ENCODE peak calls at places on chromosomes 11 and 22, in ten cellular contexts. J is cardiac muscle cell; Y is HCT116; P is adrenal gland; L is natural killer cell; C is bronchial epithelial cell; R is dorsolateral prefrontal cortex; S is CD4-positive, alpha-beta T cell; I is uterus; Q is IMR-90. Z is an unnamed sample.

GRCh38 chr11:9118277-9118676 is 26.9 kb upstream of the SCUBE2 start:
- DNase-seq in J (no peak), Y (no peak), P (no peak), L (no peak), C (peak), R (no peak), S (no peak), I (no peak), Q (no peak), Z (no peak)

GRCh38 chr11:64027619-64028397 is 7.9 kb upstream of the FLRT1 start:
- DNase-seq in J (no peak), Y (no peak), P (no peak), L (no peak), C (no peak), R (no peak), S (no peak), I (no peak), Q (no peak), Z (no peak)

GRCh38 chr22:41934284-41935014 is 7.8 kb upstream of the TNFRSF13C start:
- DNase-seq in J (no peak), Y (no peak), P (no peak), L (no peak), C (no peak), R (no peak), S (no peak), I (no peak), Q (no peak), Z (no peak)

GRCh38 chr11:6737872-6738466 is 33.8 kb downstream of the OR2AG2 start:
- DNase-seq in J (peak), Y (peak), P (peak), L (peak), C (peak), R (no peak), S (peak), I (no peak), Q (peak), Z (peak)

GRCh38 chr11:7673724-7674434 is 579 bp upstream of the CYB5R2 start:
- DNase-seq in J (peak), Y (peak), P (no peak), L (no peak), C (peak), R (no peak), S (no peak), I (peak), Q (no peak), Z (peak)

GRCh38 chr22:42683599-42684283 is 34.5 kb upstream of the CYB5R3 start:
- DNase-seq in J (no peak), Y (no peak), P (no peak), L (no peak), C (no peak), R (no peak), S (no peak), I (peak), Q (no peak), Z (no peak)

GRCh38 chr11:396511-396947 is 2.5 kb downstream of the PKP3 start:
- DNase-seq in J (no peak), Y (no peak), P (no peak), L (no peak), C (no peak), R (no peak), S (no peak), I (no peak), Q (no peak), Z (no peak)

GRCh38 chr11:35088676-35089075 is 50.3 kb upstream of the CD44 start:
- DNase-seq in J (no peak), Y (no peak), P (no peak), L (no peak), C (peak), R (no peak), S (no peak), I (no peak), Q (peak), Z (peak)

GRCh38 chr22:49571326-49571725 is 256.3 kb downstream of the BRD1 start:
- DNase-seq in J (no peak), Y (no peak), P (no peak), L (no peak), C (no peak), R (no peak), S (no peak), I (peak), Q (no peak), Z (no peak)

GRCh38 chr11:1572200-1573076 is at the start of gene DUSP8:
- DNase-seq in J (peak), Y (peak), P (peak), L (peak), C (peak), R (peak), S (peak), I (peak), Q (peak), Z (peak)

GRCh38 chr11:24239016-24239720 is 257.7 kb upstream of the LUZP2 start:
- DNase-seq in J (no peak), Y (no peak), P (no peak), L (no peak), C (peak), R (no peak), S (no peak), I (no peak), Q (peak), Z (no peak)

GRCh38 chr11:65034423-65034822 is 6.6 kb upstream of the SAC3D1 start:
- DNase-seq in J (no peak), Y (no peak), P (no peak), L (no peak), C (no peak), R (no peak), S (no peak), I (no peak), Q (no peak), Z (no peak)

GRCh38 chr22:39292561-39293074 is 26.8 kb downstream of the RPL3 start:
- DNase-seq in J (peak), Y (peak), P (peak), L (no peak), C (peak), R (peak), S (no peak), I (peak), Q (peak), Z (peak)

GRCh38 chr11:65298655-65299179 is 15.9 kb upstream of the CDC42EP2 start:
- DNase-seq in J (peak), Y (no peak), P (peak), L (no peak), C (no peak), R (peak), S (no peak), I (peak), Q (peak), Z (no peak)

GRCh38 chr11:106131998-106132397 is 54.5 kb downstream of the AASDHPPT start:
- DNase-seq in J (no peak), Y (no peak), P (no peak), L (no peak), C (no peak), R (no peak), S (no peak), I (no peak), Q (no peak), Z (no peak)

GRCh38 chr22:40462195-40462988 is 92.0 kb downstream of the SGSM3 start:
- DNase-seq in J (no peak), Y (no peak), P (no peak), L (no peak), C (no peak), R (no peak), S (no peak), I (no peak), Q (no peak), Z (no peak)

GRCh38 chr11:47950396-47950795 is 30.0 kb upstream of the PTPRJ start:
- DNase-seq in J (no peak), Y (no peak), P (no peak), L (peak), C (no peak), R (no peak), S (peak), I (no peak), Q (no peak), Z (no peak)

GRCh38 chr11:2584812-2585565 is 114.8 kb downstream of the KCNQ1OT1 start:
- DNase-seq in J (no peak), Y (no peak), P (peak), L (no peak), C (no peak), R (peak), S (no peak), I (no peak), Q (no peak), Z (no peak)

GRCh38 chr22:39859903-39860588 is 33.5 kb downstream of the ENTHD1 start:
- DNase-seq in J (no peak), Y (no peak), P (no peak), L (no peak), C (no peak), R (no peak), S (no peak), I (no peak), Q (no peak), Z (no peak)

GRCh38 chr22:22484023-22484422 is 24.5 kb downstream of the ZNF280B start:
- DNase-seq in J (no peak), Y (no peak), P (no peak), L (no peak), C (no peak), R (no peak), S (no peak), I (no peak), Q (no peak), Z (no peak)

GRCh38 chr11:70846781-70847400 is 405.5 kb downstream of the SHANK2 start:
- DNase-seq in J (no peak), Y (no peak), P (no peak), L (no peak), C (no peak), R (no peak), S (no peak), I (no peak), Q (no peak), Z (no peak)

GRCh38 chr11:44464741-44465140 is 100.7 kb upstream of the CD82 start:
- DNase-seq in J (no peak), Y (peak), P (no peak), L (no peak), C (peak), R (no peak), S (no peak), I (no peak), Q (no peak), Z (no peak)

GRCh38 chr11:1669546-1670218 is 27.3 kb upstream of the KRTAP5-6 start:
- DNase-seq in J (no peak), Y (no peak), P (peak), L (no peak), C (no peak), R (peak), S (no peak), I (peak), Q (no peak), Z (no peak)

GRCh38 chr11:26442131-26442530 is 110.2 kb downstream of the ANO3 start:
- DNase-seq in J (no peak), Y (no peak), P (no peak), L (no peak), C (peak), R (no peak), S (no peak), I (no peak), Q (peak), Z (no peak)

GRCh38 chr11:119065369-119065768 is 2.2 kb upstream of the VPS11 start:
- DNase-seq in J (no peak), Y (no peak), P (no peak), L (no peak), C (peak), R (no peak), S (no peak), I (no peak), Q (peak), Z (no peak)

GRCh38 chr22:39318507-39319283 is 728 bp downstream of the RPL3 start:
- DNase-seq in J (peak), Y (no peak), P (peak), L (no peak), C (no peak), R (no peak), S (peak), I (no peak), Q (no peak), Z (no peak)

GRCh38 chr11:57514538-57515331 is 767 bp downstream of the SLC43A1 start:
- DNase-seq in J (peak), Y (no peak), P (peak), L (peak), C (no peak), R (no peak), S (peak), I (peak), Q (peak), Z (peak)

GRCh38 chr11:11308249-11308648 is 44.8 kb downstream of the CSNK2A3 start:
- DNase-seq in J (no peak), Y (no peak), P (no peak), L (no peak), C (no peak), R (no peak), S (no peak), I (no peak), Q (no peak), Z (no peak)

GRCh38 chr11:74707602-74708510 is 23.4 kb downstream of the CHRDL2 start:
- DNase-seq in J (no peak), Y (no peak), P (no peak), L (no peak), C (no peak), R (no peak), S (no peak), I (no peak), Q (no peak), Z (no peak)

GRCh38 chr22:49900441-49901230 is 17.6 kb downstream of the ALG12 start:
- DNase-seq in J (no peak), Y (no peak), P (no peak), L (no peak), C (no peak), R (peak), S (no peak), I (no peak), Q (no peak), Z (no peak)

GRCh38 chr11:132064987-132065620 is 694.7 kb downstream of the NTM start:
- DNase-seq in J (no peak), Y (no peak), P (no peak), L (no peak), C (peak), R (no peak), S (no peak), I (no peak), Q (peak), Z (no peak)

GRCh38 chr11:13260963-13261599 is 16.5 kb upstream of the BMAL1 start:
- DNase-seq in J (no peak), Y (no peak), P (peak), L (no peak), C (peak), R (no peak), S (no peak), I (peak), Q (peak), Z (no peak)

GRCh38 chr11:65649656-65650546 is 12.0 kb downstream of the SIPA1 start:
- DNase-seq in J (no peak), Y (no peak), P (no peak), L (peak), C (no peak), R (no peak), S (no peak), I (no peak), Q (no peak), Z (no peak)

GRCh38 chr11:19734171-19734570 is 21.5 kb downstream of the NAV2 start:
- DNase-seq in J (no peak), Y (no peak), P (no peak), L (no peak), C (no peak), R (no peak), S (no peak), I (no peak), Q (peak), Z (no peak)

GRCh38 chr22:27748355-27749168 is 53.0 kb downstream of the MN1 start:
- DNase-seq in J (no peak), Y (no peak), P (no peak), L (no peak), C (peak), R (no peak), S (no peak), I (peak), Q (peak), Z (peak)

GRCh38 chr11:19605500-19606371 is 106.9 kb upstream of the NAV2 start:
- DNase-seq in J (no peak), Y (no peak), P (no peak), L (no peak), C (no peak), R (no peak), S (no peak), I (no peak), Q (peak), Z (no peak)

GRCh38 chr11:131392528-131393255 is 22.3 kb downstream of the NTM start:
- DNase-seq in J (peak), Y (no peak), P (no peak), L (no peak), C (peak), R (no peak), S (no peak), I (no peak), Q (no peak), Z (no peak)

GRCh38 chr11:63614136-63614664 is at the start of gene PLAAT3:
- DNase-seq in J (peak), Y (peak), P (peak), L (peak), C (no peak), R (peak), S (no peak), I (peak), Q (no peak), Z (peak)

DNA sequence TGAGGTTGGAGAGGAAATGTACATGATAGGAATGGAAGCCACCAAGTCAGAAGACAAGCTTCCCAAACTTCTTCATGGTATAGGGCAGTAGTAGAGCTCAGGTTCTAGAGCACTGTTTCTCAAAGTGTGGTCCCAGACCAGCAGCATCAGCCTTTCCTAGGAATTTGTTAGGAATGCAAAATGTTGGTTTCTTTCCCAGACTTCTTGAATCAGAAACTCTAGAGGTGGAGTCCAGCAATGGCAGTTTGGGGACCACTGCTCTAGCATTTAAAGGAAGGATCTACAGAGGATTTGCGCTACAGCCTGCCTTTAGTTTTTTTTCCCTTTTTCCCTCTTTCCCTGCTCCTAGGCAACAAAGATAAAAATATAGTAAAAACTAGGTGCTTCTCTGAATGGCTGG is 17.0 kb upstream of the MMP12 start:
- DNase-seq in J (no peak), Y (no peak), P (no peak), L (no peak), C (no peak), R (no peak), S (no peak), I (no peak), Q (no peak), Z (no peak)
- TF ChIP-seq CTCF in J (no peak), Y (no peak), P (no peak), L (no peak), C (no peak), R (no peak), S (no peak), I (no peak), Q (no peak), Z (no peak)

DNA sequence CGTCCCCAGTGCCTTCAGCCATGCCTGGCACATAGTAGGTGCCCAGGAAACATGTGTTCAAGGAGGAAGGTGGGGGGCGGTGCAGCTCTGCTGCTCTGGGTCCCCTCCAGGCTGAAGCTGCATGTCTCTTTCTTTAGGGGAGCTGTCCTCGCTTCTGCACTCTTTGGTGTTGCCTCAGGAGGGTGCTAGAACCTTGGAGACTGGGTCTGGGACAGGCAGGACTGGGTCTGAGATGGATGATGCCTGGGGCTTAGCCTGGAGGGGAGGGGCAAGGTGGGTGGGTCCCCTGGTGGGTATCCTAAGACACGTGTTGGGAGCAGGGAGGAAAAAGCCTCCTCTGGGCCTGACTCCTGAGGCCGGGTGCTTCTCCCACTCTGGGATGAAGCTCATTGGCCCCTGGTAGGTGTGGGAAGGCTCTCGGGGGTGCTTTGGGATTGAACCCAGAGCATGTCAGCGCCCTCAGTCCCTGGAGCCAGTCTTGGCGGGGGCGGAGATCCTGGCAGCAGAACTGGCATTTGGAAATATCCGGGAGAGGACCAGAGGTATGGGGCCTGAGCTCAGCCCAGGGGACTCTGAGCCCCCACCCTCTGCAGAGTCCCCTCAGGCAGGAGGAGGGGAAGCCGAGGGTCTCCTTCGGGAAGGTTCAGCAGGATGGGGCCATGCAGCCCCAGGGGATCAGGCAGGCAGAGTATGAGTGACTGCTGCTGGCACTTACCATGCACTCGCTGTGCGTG is 6.7 kb upstream of the GSTP1 start:
- DNase-seq in J (no peak), Y (no peak), P (no peak), L (no peak), C (no peak), R (no peak), S (no peak), I (no peak), Q (no peak), Z (no peak)
- TF ChIP-seq CTCF in J (no peak), Y (no peak), P (no peak), L (no peak), C (peak), R (no peak), S (no peak), I (no peak), Q (no peak), Z (no peak)

GRCh38 chr11:68016161-68016903 is 6.2 kb downstream of the ALDH3B1 start:
- DNase-seq in J (no peak), Y (no peak), P (no peak), L (no peak), C (no peak), R (no peak), S (no peak), I (no peak), Q (no peak), Z (no peak)
- TF ChIP-seq CTCF in J (no peak), Y (no peak), P (no peak), L (no peak), C (no peak), R (no peak), S (no peak), I (no peak), Q (no peak), Z (no peak)

DNA sequence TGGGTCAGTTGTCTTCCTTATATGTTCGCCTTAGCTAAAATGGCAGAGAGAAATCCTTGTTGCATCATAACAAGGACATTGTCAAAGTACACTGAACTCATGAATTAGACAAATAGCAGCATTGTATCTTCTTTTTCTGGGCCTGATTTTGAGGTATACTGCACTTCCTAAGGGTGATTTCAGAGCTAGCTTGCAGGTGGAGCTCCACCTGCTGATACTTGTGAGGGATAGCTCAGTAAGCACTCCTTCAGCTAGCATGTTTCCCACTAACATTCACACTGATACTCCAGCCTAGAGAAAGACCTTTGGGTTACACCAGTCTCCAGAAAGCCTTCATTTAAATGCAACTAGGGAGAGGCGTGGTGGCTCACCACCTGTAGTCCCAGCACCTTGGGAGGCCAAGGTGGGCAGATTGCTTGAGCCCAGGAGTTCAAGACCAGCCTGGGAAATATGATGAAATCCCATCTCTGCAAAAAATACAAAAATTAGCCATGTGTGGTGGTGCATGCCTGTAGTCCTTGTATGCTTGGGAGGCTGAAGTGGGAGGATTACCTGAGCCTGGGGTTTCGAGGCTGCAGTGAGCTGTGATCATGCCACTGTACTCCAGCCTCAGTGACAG is 29.8 kb downstream of the JAM3 start:
- DNase-seq in J (peak), Y (peak), P (no peak), L (no peak), C (peak), R (no peak), S (no peak), I (no peak), Q (no peak), Z (no peak)
- TF ChIP-seq CTCF in J (no peak), Y (peak), P (no peak), L (no peak), C (peak), R (no peak), S (no peak), I (no peak), Q (no peak), Z (peak)

DNA sequence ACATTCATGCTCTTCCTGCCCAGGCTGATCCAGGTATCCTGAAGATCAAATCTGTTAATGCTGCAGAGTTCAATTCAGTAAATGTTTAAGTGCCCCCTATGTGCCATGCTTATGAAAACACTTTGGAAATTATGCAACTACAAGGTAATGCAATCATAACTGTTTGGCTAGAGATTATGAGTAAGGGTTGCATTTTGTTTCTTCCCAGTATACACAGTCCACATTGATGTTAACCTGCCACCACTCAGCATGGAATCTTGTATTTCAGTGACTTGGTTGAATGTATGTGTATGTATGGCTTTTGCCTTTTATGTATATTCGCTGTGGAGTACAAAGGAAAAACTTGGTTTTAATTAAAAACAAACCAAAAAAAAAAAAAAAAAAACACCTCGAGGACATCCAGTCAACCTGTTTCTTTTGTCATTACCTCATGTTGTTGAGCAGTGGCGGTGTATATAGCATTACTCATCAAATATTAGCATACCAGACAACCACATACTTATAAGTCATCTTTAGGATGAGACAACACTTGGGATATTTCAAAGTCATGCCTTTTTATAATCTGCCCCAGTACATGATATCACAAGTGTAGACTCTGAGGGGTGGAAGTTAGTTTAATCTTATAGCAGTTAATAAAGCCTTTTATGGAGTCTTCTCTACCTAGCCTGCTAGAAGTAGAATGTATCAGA is 86.1 kb upstream of the HORMAD2 start:
- DNase-seq in J (no peak), Y (no peak), P (no peak), L (no peak), C (peak), R (no peak), S (no peak), I (no peak), Q (peak), Z (no peak)
- TF ChIP-seq CTCF in J (no peak), Y (peak), P (no peak), L (no peak), C (peak), R (no peak), S (no peak), I (no peak), Q (no peak), Z (no peak)

Z was measured in Calu3.